ENCODE peak calls at places on chromosomes 16 and 17, in ten cellular contexts. One of them, this sample, is unnamed.

GRCh38 chr17:57985675-57985974 is 2.4 kb downstream of the VEZF1 start:
- DNase-seq in glutamatergic neuron: no peak
- DNase-seq in C1 segment of cervical spinal cord: no peak
- DNase-seq in epithelial cell of esophagus: peak; percentile 86
- DNase-seq in NCI-H1092 treated with DMSO at 0.1 percent for 48 hours: no peak
- DNase-seq in NB4: no peak
- DNase-seq in WTC11: no peak
- DNase-seq in HT-29: peak; percentile 56
- DNase-seq in activated effector memory CD4-positive, alpha-beta T cell treated with anti-CD3 and anti-CD28 coated beads, Interleukin-2, amount 50 U/mL, for 16 hours: no peak
- DNase-seq in PC-9: no peak
- DNase-seq in this sample: no peak

GRCh38 chr17:1713878-1714487 is 3.8 kb upstream of the TLCD2 start:
- DNase-seq in glutamatergic neuron: peak; percentile 60
- DNase-seq in C1 segment of cervical spinal cord: no peak
- DNase-seq in epithelial cell of esophagus: peak; percentile 64
- DNase-seq in NCI-H1092 treated with DMSO at 0.1 percent for 48 hours: peak; percentile 23
- DNase-seq in NB4: no peak
- DNase-seq in WTC11: peak; percentile 78
- DNase-seq in HT-29: peak; percentile 68
- DNase-seq in activated effector memory CD4-positive, alpha-beta T cell treated with anti-CD3 and anti-CD28 coated beads, Interleukin-2, amount 50 U/mL, for 16 hours: no peak
- DNase-seq in PC-9: peak; percentile 57
- DNase-seq in this sample: peak; percentile 76

GRCh38 chr16:3728424-3729160 is 11.3 kb upstream of the TRAP1 start:
- DNase-seq in glutamatergic neuron: no peak
- DNase-seq in C1 segment of cervical spinal cord: no peak
- DNase-seq in epithelial cell of esophagus: no peak
- DNase-seq in NCI-H1092 treated with DMSO at 0.1 percent for 48 hours: no peak
- DNase-seq in NB4: no peak
- DNase-seq in WTC11: no peak
- DNase-seq in HT-29: no peak
- DNase-seq in activated effector memory CD4-positive, alpha-beta T cell treated with anti-CD3 and anti-CD28 coated beads, Interleukin-2, amount 50 U/mL, for 16 hours: no peak
- DNase-seq in PC-9: no peak
- DNase-seq in this sample: no peak

GRCh38 chr17:70256751-70257150 is 87.4 kb downstream of the KCNJ2 start:
- DNase-seq in glutamatergic neuron: no peak
- DNase-seq in C1 segment of cervical spinal cord: no peak
- DNase-seq in epithelial cell of esophagus: peak; percentile 14
- DNase-seq in NCI-H1092 treated with DMSO at 0.1 percent for 48 hours: no peak
- DNase-seq in NB4: no peak
- DNase-seq in WTC11: no peak
- DNase-seq in HT-29: no peak
- DNase-seq in activated effector memory CD4-positive, alpha-beta T cell treated with anti-CD3 and anti-CD28 coated beads, Interleukin-2, amount 50 U/mL, for 16 hours: no peak
- DNase-seq in PC-9: no peak
- DNase-seq in this sample: no peak

GRCh38 chr16:86768999-86769398 is 190.7 kb downstream of the FOXL1 start:
- DNase-seq in glutamatergic neuron: no peak
- DNase-seq in C1 segment of cervical spinal cord: no peak
- DNase-seq in epithelial cell of esophagus: peak; percentile 77
- DNase-seq in NCI-H1092 treated with DMSO at 0.1 percent for 48 hours: no peak
- DNase-seq in NB4: no peak
- DNase-seq in WTC11: no peak
- DNase-seq in HT-29: no peak
- DNase-seq in activated effector memory CD4-positive, alpha-beta T cell treated with anti-CD3 and anti-CD28 coated beads, Interleukin-2, amount 50 U/mL, for 16 hours: no peak
- DNase-seq in PC-9: no peak
- DNase-seq in this sample: no peak

GRCh38 chr17:5539286-5539685 is 45.0 kb downstream of the NLRP1 start:
- DNase-seq in glutamatergic neuron: no peak
- DNase-seq in C1 segment of cervical spinal cord: no peak
- DNase-seq in epithelial cell of esophagus: no peak
- DNase-seq in NCI-H1092 treated with DMSO at 0.1 percent for 48 hours: no peak
- DNase-seq in NB4: no peak
- DNase-seq in WTC11: no peak
- DNase-seq in HT-29: no peak
- DNase-seq in activated effector memory CD4-positive, alpha-beta T cell treated with anti-CD3 and anti-CD28 coated beads, Interleukin-2, amount 50 U/mL, for 16 hours: no peak
- DNase-seq in PC-9: no peak
- DNase-seq in this sample: no peak

GRCh38 chr17:31674305-31674704 is 184.7 kb downstream of the COPRS start:
- DNase-seq in glutamatergic neuron: no peak
- DNase-seq in C1 segment of cervical spinal cord: no peak
- DNase-seq in epithelial cell of esophagus: peak; percentile 58
- DNase-seq in NCI-H1092 treated with DMSO at 0.1 percent for 48 hours: no peak
- DNase-seq in NB4: no peak
- DNase-seq in WTC11: no peak
- DNase-seq in HT-29: no peak
- DNase-seq in activated effector memory CD4-positive, alpha-beta T cell treated with anti-CD3 and anti-CD28 coated beads, Interleukin-2, amount 50 U/mL, for 16 hours: no peak
- DNase-seq in PC-9: peak; percentile 34
- DNase-seq in this sample: peak; percentile 29

GRCh38 chr17:28935744-28936460 is 15.4 kb downstream of the PHF12 start:
- DNase-seq in glutamatergic neuron: no peak
- DNase-seq in C1 segment of cervical spinal cord: no peak
- DNase-seq in epithelial cell of esophagus: no peak
- DNase-seq in NCI-H1092 treated with DMSO at 0.1 percent for 48 hours: no peak
- DNase-seq in NB4: no peak
- DNase-seq in WTC11: no peak
- DNase-seq in HT-29: no peak
- DNase-seq in activated effector memory CD4-positive, alpha-beta T cell treated with anti-CD3 and anti-CD28 coated beads, Interleukin-2, amount 50 U/mL, for 16 hours: no peak
- DNase-seq in PC-9: no peak
- DNase-seq in this sample: no peak

GRCh38 chr16:3292604-3293003 is 9.3 kb downstream of the ZNF263 start:
- DNase-seq in glutamatergic neuron: no peak
- DNase-seq in C1 segment of cervical spinal cord: no peak
- DNase-seq in epithelial cell of esophagus: no peak
- DNase-seq in NCI-H1092 treated with DMSO at 0.1 percent for 48 hours: no peak
- DNase-seq in NB4: no peak
- DNase-seq in WTC11: no peak
- DNase-seq in HT-29: no peak
- DNase-seq in activated effector memory CD4-positive, alpha-beta T cell treated with anti-CD3 and anti-CD28 coated beads, Interleukin-2, amount 50 U/mL, for 16 hours: no peak
- DNase-seq in PC-9: no peak
- DNase-seq in this sample: no peak